ENCODE peak calls at places on chromosome 10, in eight cellular contexts. I, V, X, K, R, D, G and J are unnamed samples.

GRCh38 chr10:88983939-88984338 is 6.7 kb upstream of the FAS start:
- DNase-seq in I (no peak), D (no peak), G (no peak), X (no peak), K (no peak), V (no peak), R (no peak), J (no peak)

GRCh38 chr10:12500406-12501303 is 151.3 kb downstream of the CAMK1D start:
- DNase-seq in I (no peak), G (no peak), X (peak; percentile 63), V (no peak), D (no peak), K (no peak), R (no peak), J (no peak)

GRCh38 chr10:57723305-57723704 is 544.4 kb downstream of the IPMK start:
- DNase-seq in X (no peak), D (no peak), V (no peak), G (no peak), R (no peak), K (no peak), I (no peak), J (no peak)

GRCh38 chr10:63707254-63707910 is 186.2 kb downstream of the REEP3 start:
- DNase-seq in D (peak; percentile 94), I (peak; percentile 99), V (no peak), X (no peak), K (peak; percentile 79), G (no peak), R (no peak), J (no peak)

GRCh38 chr10:27564381-27564780 is 60.3 kb downstream of the RAB18 start:
- DNase-seq in R (no peak), V (peak; percentile 11), K (no peak), D (no peak), X (no peak), I (no peak), G (no peak), J (no peak)

GRCh38 chr10:47176903-47177860 is 122.8 kb upstream of the GDF10 start:
- DNase-seq in K (no peak), V (no peak), I (peak; percentile 70), D (peak; percentile 27), X (no peak), G (no peak), R (no peak), J (no peak)

GRCh38 chr10:30057421-30057841 is 2.0 kb downstream of the JCAD start:
- DNase-seq in R (no peak), I (peak; percentile 19), V (no peak), G (no peak), K (no peak), D (no peak), X (no peak), J (no peak)

GRCh38 chr10:114388275-114388674 is 16.0 kb downstream of the AFAP1L2 start:
- DNase-seq in V (no peak), G (no peak), R (no peak), K (no peak), I (peak; percentile 22), D (no peak), X (no peak), J (no peak)

GRCh38 chr10:51430506-51430905 is 268.9 kb downstream of the CSTF2T start:
- DNase-seq in V (no peak), I (no peak), X (no peak), D (no peak), R (no peak), K (no peak), G (no peak), J (no peak)

GRCh38 chr10:48501226-48501625 is 103.6 kb downstream of the ARHGAP22 start:
- DNase-seq in I (no peak), R (no peak), V (no peak), D (no peak), K (no peak), X (no peak), G (no peak), J (no peak)

GRCh38 chr10:97321807-97322195 is 2.7 kb downstream of the FRAT1 start:
- DNase-seq in G (no peak), K (no peak), D (no peak), V (no peak), X (peak; percentile 76), I (no peak), R (no peak), J (no peak)

GRCh38 chr10:34766256-34766580 is 48.9 kb downstream of the PARD3 start:
- DNase-seq in V (no peak), I (no peak), G (no peak), D (no peak), K (no peak), X (peak; percentile 49), R (no peak), J (no peak)

GRCh38 chr10:92747600-92747999 is 57.8 kb downstream of the HHEX start:
- DNase-seq in V (peak; percentile 65), K (no peak), I (no peak), G (no peak), R (no peak), D (no peak), X (no peak), J (no peak)

GRCh38 chr10:92773776-92774175 is 74.5 kb upstream of the EXOC6 start:
- DNase-seq in K (no peak), G (no peak), R (no peak), I (no peak), V (no peak), X (no peak), D (no peak), J (no peak)

GRCh38 chr10:22158426-22158825 is 59.4 kb downstream of the EBLN1 start:
- DNase-seq in G (no peak), K (no peak), X (no peak), I (no peak), V (no peak), D (no peak), R (no peak), J (no peak)

GRCh38 chr10:79446451-79447020 is 1.1 kb upstream of the ZCCHC24 start:
- DNase-seq in X (no peak), V (no peak), R (peak; percentile 24), I (peak; percentile 54), D (no peak), K (peak; percentile 76), G (no peak), J (peak; percentile 88)